ENCODE peak calls at places on chromosomes 13 and 19, in six cellular contexts. Y is MM.1S, Q is neural progenitor cell, D is GM23248, W is HCT116, P is hepatocyte. T is an unnamed sample.

GRCh38 chr19:52722062-52723005 is 12.5 kb downstream of the ZNF611 start:
- DNase-seq in P (peak; percentile 49), W (no peak), Y (no peak), Q (no peak), D (peak; percentile 95), T (no peak)

GRCh38 chr13:27362064-27362751 is 62.2 kb upstream of the GTF3A start:
- DNase-seq in W (peak; percentile 69), P (peak; percentile 93), Y (peak; percentile 58), D (peak; percentile 86), Q (peak; percentile 95), T (peak; percentile 96)

GRCh38 chr13:51266642-51267041 is 44.4 kb downstream of the FAM124A start:
- DNase-seq in D (no peak), W (no peak), P (no peak), Y (no peak), Q (no peak), T (no peak)

GRCh38 chr13:64925284-64925683 is 2304.9 kb downstream of the PCDH9 start:
- DNase-seq in W (no peak), D (peak; percentile 22), Q (peak; percentile 55), P (peak; percentile 43), Y (no peak), T (peak; percentile 38)

GRCh38 chr19:35216833-35217707 is 11.5 kb downstream of the FAM187B start:
- DNase-seq in P (peak; percentile 55), W (no peak), Y (peak; percentile 84), Q (no peak), D (no peak), T (peak; percentile 60)

GRCh38 chr19:11456659-11457058 is 21.2 kb downstream of the PRKCSH start:
- DNase-seq in D (no peak), P (no peak), W (no peak), Q (no peak), Y (no peak), T (no peak)

GRCh38 chr13:34657716-34658115 is 284.4 kb upstream of the NBEA start:
- DNase-seq in D (peak; percentile 77), Y (no peak), Q (no peak), W (no peak), P (no peak), T (no peak)

GRCh38 chr13:44093607-44094583 is 214.2 kb downstream of the LACC1 start:
- DNase-seq in Q (no peak), D (no peak), W (no peak), P (peak; percentile 64), Y (no peak), T (no peak)

GRCh38 chr19:55766466-55766865 is 2.5 kb upstream of the RFPL4AL1 start:
- DNase-seq in D (no peak), Y (peak; percentile 33), P (no peak), W (no peak), Q (no peak), T (no peak)

GRCh38 chr19:737591-738093 is 13.3 kb upstream of the MISP start:
- DNase-seq in Y (peak; percentile 30), P (peak; percentile 64), D (peak; percentile 60), Q (peak; percentile 63), W (no peak), T (peak; percentile 87)

GRCh38 chr13:36436811-36437210 is 4.5 kb downstream of the CCNA1 start:
- DNase-seq in W (no peak), P (no peak), Y (no peak), Q (no peak), D (no peak), T (no peak)

GRCh38 chr19:29702161-29702957 is 12.7 kb downstream of the C19orf12 start:
- DNase-seq in Q (no peak), Y (no peak), P (no peak), D (no peak), W (no peak), T (no peak)

GRCh38 chr13:108026671-108027410 is 188.5 kb downstream of the LIG4 start:
- DNase-seq in W (no peak), D (no peak), Q (no peak), Y (no peak), P (no peak), T (no peak)

GRCh38 chr13:43157796-43158195 is 134.4 kb downstream of the DNAJC15 start:
- DNase-seq in Q (no peak), W (no peak), D (peak; percentile 37), P (no peak), Y (no peak), T (no peak)

GRCh38 chr19:28239270-28239669 is 973.7 kb downstream of the UQCRFS1 start:
- DNase-seq in W (no peak), Y (no peak), Q (peak; percentile 69), D (peak; percentile 19), P (no peak), T (peak; percentile 86)

GRCh38 chr13:96003304-96003703 is 49.9 kb downstream of the UGGT2 start:
- DNase-seq in Q (no peak), D (peak; percentile 43), W (peak; percentile 7), P (peak; percentile 12), Y (no peak), T (peak; percentile 53)

GRCh38 chr19:48739835-48740704 is at the start of gene RASIP1:
- DNase-seq in P (no peak), Q (peak; percentile 11), W (no peak), Y (no peak), D (no peak), T (no peak)

GRCh38 chr19:48596679-48597465 is 9.7 kb upstream of the SPACA4 start:
- DNase-seq in D (no peak), Q (no peak), W (no peak), P (no peak), Y (no peak), T (no peak)

GRCh38 chr13:24564881-24565280 is 52.3 kb upstream of the PARP4 start:
- DNase-seq in D (no peak), W (no peak), Q (no peak), Y (no peak), P (no peak), T (no peak)

GRCh38 chr13:107806726-107807125 is 408.6 kb downstream of the LIG4 start:
- DNase-seq in W (no peak), D (no peak), Y (no peak), Q (no peak), P (no peak), T (no peak)

GRCh38 chr13:40585911-40586471 is 80.5 kb downstream of the FOXO1 start:
- DNase-seq in Q (no peak), Y (no peak), W (no peak), D (no peak), P (no peak), T (peak; percentile 61)

GRCh38 chr13:110302154-110302553 is 4.8 kb downstream of the COL4A1 start:
- DNase-seq in Q (no peak), P (no peak), W (no peak), Y (no peak), D (no peak), T (no peak)

GRCh38 chr13:76421011-76421410 is 465.2 kb downstream of the KCTD12 start:
- DNase-seq in D (no peak), P (no peak), Y (no peak), Q (no peak), W (no peak), T (no peak)

GRCh38 chr19:2488942-2489731 is 13.2 kb downstream of the GADD45B start:
- DNase-seq in W (no peak), P (peak; percentile 83), D (peak; percentile 82), Q (peak; percentile 85), Y (peak; percentile 62), T (peak; percentile 75)

GRCh38 chr19:15250635-15250993 is 18.4 kb upstream of the EPHX3 start:
- DNase-seq in P (no peak), D (no peak), Y (no peak), Q (no peak), W (no peak), T (no peak)

GRCh38 chr19:12665281-12665573 is 1.3 kb downstream of the MAN2B1 start:
- DNase-seq in P (no peak), W (no peak), Q (no peak), Y (no peak), D (no peak), T (no peak)

GRCh38 chr19:12667903-12668302 is 1.3 kb downstream of the WDR83 start:
- DNase-seq in P (no peak), Y (no peak), W (no peak), D (no peak), Q (no peak), T (no peak)

GRCh38 chr19:12665646-12666304 is 767 bp downstream of the MAN2B1 start:
- DNase-seq in W (no peak), D (peak; percentile 40), P (no peak), Y (no peak), Q (no peak), T (no peak)

GRCh38 chr19:12666305-12667048 is at the start of the genes MAN2B1 and WDR83:
- DNase-seq in Y (peak; percentile 79), D (peak; percentile 87), Q (peak; percentile 94), W (no peak), P (peak; percentile 93), T (peak; percentile 94)

GRCh38 chr19:12664406-12665280 is 1.9 kb downstream of the MAN2B1 start:
- DNase-seq in Q (peak; percentile 77), W (no peak), P (no peak), D (peak; percentile 26), Y (no peak), T (peak; percentile 97)
- TF ChIP-seq EZH2phosphoT487 in Q (no peak), W (no peak), P (no peak), D (no peak), Y (no peak), T (no peak)

DNA sequence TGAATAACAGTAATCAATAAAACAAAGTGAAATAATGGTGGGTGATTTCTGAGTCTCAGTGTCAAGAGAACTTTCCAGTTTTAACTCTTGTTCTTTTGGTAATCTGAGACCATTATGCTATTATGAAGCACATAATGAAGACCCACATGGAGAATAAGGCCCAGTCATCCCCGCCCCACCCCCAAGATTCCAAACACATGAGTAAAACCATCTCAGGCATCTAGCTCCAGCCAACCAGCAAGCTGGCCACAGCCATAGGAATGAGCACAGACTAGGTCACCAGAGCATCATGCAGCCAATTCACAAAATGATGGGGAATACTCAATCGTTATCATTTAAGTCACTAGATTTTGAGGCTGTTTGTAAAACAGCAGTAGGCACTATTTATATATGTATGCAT is 1769.0 kb upstream of the PCDH20 start:
- DNase-seq in Y (no peak), P (no peak), W (peak; percentile 24), Q (peak; percentile 40), D (peak; percentile 38), T (peak; percentile 84)
- TF ChIP-seq EZH2phosphoT487 in Y (no peak), P (no peak), W (no peak), Q (no peak), D (no peak), T (no peak)

DNA sequence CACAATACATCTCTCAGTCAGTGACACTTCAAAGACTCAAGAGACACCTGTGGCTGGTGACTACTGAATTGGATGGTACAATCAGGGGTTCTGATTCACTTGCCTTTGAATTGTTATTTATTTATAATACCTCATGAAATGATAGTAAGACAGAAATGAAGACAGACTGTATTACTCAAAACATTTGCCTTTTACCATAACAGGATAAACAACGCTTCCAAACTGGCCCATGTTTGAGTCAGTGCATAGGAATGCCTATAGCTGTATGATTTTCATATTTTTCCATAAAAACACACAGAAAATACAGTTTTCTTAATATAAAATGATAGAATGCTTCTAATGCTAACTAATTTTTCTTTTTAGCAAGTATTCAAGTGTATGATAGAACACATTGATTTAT is 59.5 kb upstream of the FGF14 start:
- DNase-seq in W (no peak), Y (no peak), P (no peak), Q (no peak), D (no peak), T (no peak)
- TF ChIP-seq EZH2phosphoT487 in W (no peak), Y (no peak), P (no peak), Q (no peak), D (no peak), T (no peak)

DNA sequence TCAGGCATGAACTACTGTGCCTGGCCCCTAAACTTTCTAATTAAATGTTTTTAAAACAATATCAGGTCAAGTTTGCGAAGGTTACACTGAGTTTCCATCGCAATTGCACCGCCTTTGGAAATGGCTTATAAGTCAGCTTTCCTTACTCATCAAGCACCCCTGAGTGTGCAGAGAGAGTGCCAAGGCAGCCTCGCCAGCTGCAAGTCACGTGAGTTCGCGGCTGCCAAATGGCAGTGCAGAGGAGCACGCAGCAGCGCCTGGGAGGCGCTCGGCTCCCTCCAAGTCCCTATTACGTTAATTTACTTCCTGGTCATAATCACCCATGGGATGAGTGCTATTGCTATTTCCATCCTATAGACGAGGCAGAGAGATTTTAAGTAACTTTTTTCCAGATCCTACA is 319.6 kb downstream of the TEX29 start:
- DNase-seq in Q (no peak), Y (no peak), D (no peak), W (no peak), P (no peak), T (no peak)
- TF ChIP-seq EZH2phosphoT487 in Q (no peak), Y (no peak), D (no peak), W (no peak), P (no peak), T (no peak)

T was measured in GM23338.